ENCODE peak calls at places on chromosomes 16 and 17, in four cellular contexts. W is stimulated activated naive CD8-positive, alpha-beta T cell treated with anti-CD3 and anti-CD28 coated beads, Interleukin-15, Interleukin-2, amounts not matched to agents 100 U/mL and 50 U/mL, for 24 hours; P is putamen; Y is RCC 7860. H is an unnamed sample.

GRCh38 chr16:64094992-64095579 is 1026.8 kb downstream of the CDH11 start:
- DNase-seq in W (no peak), P (no peak), Y (no peak), H (no peak)

GRCh38 chr17:75319818-75320691 is 30.8 kb upstream of the SLC25A19 start:
- DNase-seq in W (no peak), P (no peak), Y (no peak), H (no peak)

GRCh38 chr16:29900102-29900887 is at the start of gene ASPHD1:
- DNase-seq in W (peak; percentile 71), P (peak; percentile 94), Y (peak; percentile 92), H (peak; percentile 92)

GRCh38 chr17:67441052-67441738 is 64.1 kb downstream of the PITPNC1 start:
- DNase-seq in W (peak; percentile 65), P (no peak), Y (peak; percentile 77), H (peak; percentile 73)

GRCh38 chr17:73091770-73092517 is 544 bp downstream of the SLC39A11 start:
- DNase-seq in W (no peak), P (peak; percentile 35), Y (peak; percentile 11), H (peak; percentile 71)

GRCh38 chr16:4288148-4288921 is 15.5 kb upstream of the TFAP4 start:
- DNase-seq in W (peak; percentile 89), P (peak; percentile 42), Y (peak; percentile 57), H (peak; percentile 89)

GRCh38 chr16:79372504-79373184 is 227.9 kb downstream of the MAF start:
- DNase-seq in W (peak; percentile 46), P (no peak), Y (peak; percentile 97), H (no peak)

GRCh38 chr17:8991514-8992285 is 26.2 kb upstream of the PIK3R5 start:
- DNase-seq in W (peak; percentile 77), P (peak; percentile 37), Y (peak; percentile 14), H (peak; percentile 89)

GRCh38 chr16:82051656-82052055 is 16.6 kb downstream of the HSD17B2 start:
- DNase-seq in W (no peak), P (no peak), Y (no peak), H (no peak)

GRCh38 chr16:83651871-83652270 is 155.9 kb upstream of the HSBP1 start:
- DNase-seq in W (no peak), P (no peak), Y (no peak), H (no peak)

GRCh38 chr16:476039-476438 is 50.6 kb downstream of the RAB11FIP3 start:
- DNase-seq in W (no peak), P (no peak), Y (no peak), H (no peak)

GRCh38 chr17:75069783-75070182 is 18.0 kb upstream of the SLC16A5 start:
- DNase-seq in W (no peak), P (no peak), Y (peak; percentile 31), H (no peak)

GRCh38 chr17:55089955-55090573 is 121.5 kb downstream of the STXBP4 start:
- DNase-seq in W (peak; percentile 16), P (peak; percentile 51), Y (no peak), H (peak; percentile 3)

GRCh38 chr17:28485049-28485448 is 11.6 kb downstream of the SLC13A2 start:
- DNase-seq in W (no peak), P (no peak), Y (no peak), H (no peak)

GRCh38 chr17:79087428-79088143 is 13.0 kb downstream of the ENGASE start:
- DNase-seq in W (peak; percentile 82), P (peak; percentile 48), Y (peak; percentile 26), H (peak; percentile 82)

GRCh38 chr17:28467456-28468025 is 5.9 kb upstream of the SLC13A2 start:
- DNase-seq in W (no peak), P (no peak), Y (no peak), H (no peak)

GRCh38 chr16:22353188-22353919 is 21.1 kb downstream of the CDR2 start:
- DNase-seq in W (peak; percentile 17), P (no peak), Y (peak; percentile 95), H (no peak)

GRCh38 chr17:57739402-57740224 is 5.5 kb downstream of the CCDC182 start:
- DNase-seq in W (no peak), P (no peak), Y (no peak), H (peak; percentile 73)

GRCh38 chr16:86073763-86074493 is 175.0 kb downstream of the IRF8 start:
- DNase-seq in W (no peak), P (no peak), Y (no peak), H (no peak)

GRCh38 chr16:74867281-74867849 is 92.7 kb upstream of the FA2H start:
- DNase-seq in W (no peak), P (no peak), Y (no peak), H (no peak)

GRCh38 chr17:29574732-29575510 is 6.4 kb downstream of the TP53I13 start:
- DNase-seq in W (no peak), P (no peak), Y (no peak), H (no peak)